ENCODE peak calls at places on chromosomes 11 and 22, in eight cellular contexts. M, Z, B, O, K, X, A and G are unnamed samples.

GRCh38 chr11:2586091-2586792 is 113.6 kb downstream of the KCNQ1OT1 start:
- DNase-seq in M (peak; percentile 30), Z (peak; percentile 67), B (no peak), O (no peak), K (peak; percentile 13), X (no peak), A (no peak), G (no peak)

GRCh38 chr22:49760280-49760629 is 67.4 kb downstream of the BRD1 start:
- DNase-seq in M (no peak), Z (no peak), B (no peak), O (peak; percentile 16), K (no peak), X (no peak), A (no peak), G (no peak)

GRCh38 chr11:14320020-14320419 is 39.0 kb downstream of the RRAS2 start:
- DNase-seq in M (no peak), Z (no peak), B (no peak), O (no peak), K (no peak), X (no peak), A (no peak), G (peak; percentile 7)

GRCh38 chr11:74671520-74672196 is 59.6 kb downstream of the CHRDL2 start:
- DNase-seq in M (no peak), Z (no peak), B (no peak), O (peak; percentile 12), K (no peak), X (no peak), A (no peak), G (no peak)

GRCh38 chr22:34950480-34950879 is 115.5 kb upstream of the ISX start:
- DNase-seq in M (no peak), Z (no peak), B (no peak), O (no peak), K (no peak), X (no peak), A (no peak), G (no peak)

GRCh38 chr22:46116491-46116958 is 33.8 kb upstream of the PPARA start:
- DNase-seq in M (peak; percentile 94), Z (no peak), B (peak; percentile 24), O (peak; percentile 95), K (peak; percentile 96), X (peak; percentile 81), A (peak; percentile 79), G (peak; percentile 83)

GRCh38 chr22:41286639-41287091 is 678 bp upstream of the RANGAP1 start:
- DNase-seq in M (no peak), Z (no peak), B (no peak), O (no peak), K (no peak), X (peak; percentile 15), A (no peak), G (peak; percentile 43)

GRCh38 chr11:46250071-46251052 is 27.1 kb upstream of the CREB3L1 start:
- DNase-seq in M (no peak), Z (no peak), B (no peak), O (no peak), K (no peak), X (no peak), A (no peak), G (no peak)

GRCh38 chr11:15333407-15333806 is 218.7 kb downstream of the INSC start:
- DNase-seq in M (no peak), Z (no peak), B (no peak), O (no peak), K (no peak), X (no peak), A (no peak), G (no peak)

GRCh38 chr11:116790167-116791001 is 1.3 kb downstream of the APOA5 start:
- DNase-seq in M (no peak), Z (no peak), B (no peak), O (no peak), K (no peak), X (no peak), A (no peak), G (no peak)

GRCh38 chr11:86592047-86592564 is 80.3 kb downstream of the ME3 start:
- DNase-seq in M (no peak), Z (no peak), B (peak; percentile 31), O (no peak), K (no peak), X (no peak), A (no peak), G (no peak)

GRCh38 chr11:20112291-20113146 is 47.8 kb downstream of the DBX1 start:
- DNase-seq in M (no peak), Z (peak; percentile 97), B (no peak), O (peak; percentile 77), K (peak; percentile 79), X (no peak), A (peak; percentile 79), G (no peak)

GRCh38 chr22:45994516-45995404 is 17.8 kb upstream of the WNT7B start:
- DNase-seq in M (peak; percentile 87), Z (no peak), B (peak; percentile 7), O (peak; percentile 88), K (peak; percentile 88), X (peak; percentile 72), A (no peak), G (peak; percentile 83)

GRCh38 chr11:32087602-32088001 is 3.3 kb upstream of the RCN1 start:
- DNase-seq in M (no peak), Z (no peak), B (no peak), O (no peak), K (no peak), X (no peak), A (peak; percentile 22), G (no peak)

GRCh38 chr11:117876341-117877119 is at the start of gene FXYD6:
- DNase-seq in M (no peak), Z (peak; percentile 82), B (peak; percentile 49), O (peak; percentile 52), K (no peak), X (no peak), A (no peak), G (no peak)

GRCh38 chr11:117884994-117885393 is 8.5 kb upstream of the FXYD6 start:
- DNase-seq in M (no peak), Z (peak; percentile 89), B (no peak), O (no peak), K (no peak), X (no peak), A (no peak), G (no peak)

GRCh38 chr11:125070699-125071254 is 7.7 kb downstream of the SLC37A2 start:
- DNase-seq in M (peak; percentile 87), Z (peak; percentile 90), B (no peak), O (peak; percentile 64), K (peak; percentile 61), X (no peak), A (peak; percentile 62), G (no peak)

GRCh38 chr11:109422755-109423113 is 744 bp downstream of the C11orf87 start:
- DNase-seq in M (no peak), Z (no peak), B (no peak), O (no peak), K (no peak), X (no peak), A (no peak), G (no peak)

GRCh38 chr22:20015971-20016733 is 471 bp downstream of the ARVCF start:
- DNase-seq in M (peak; percentile 71), Z (no peak), B (no peak), O (peak; percentile 34), K (peak; percentile 47), X (no peak), A (no peak), G (peak; percentile 19)

GRCh38 chr22:25478111-25478510 is 86.4 kb upstream of the GRK3 start:
- DNase-seq in M (no peak), Z (no peak), B (no peak), O (no peak), K (no peak), X (no peak), A (no peak), G (no peak)

GRCh38 chr11:2927851-2928604 is 1.2 kb downstream of the PHLDA2 start:
- DNase-seq in M (peak; percentile 43), Z (no peak), B (no peak), O (peak; percentile 70), K (no peak), X (no peak), A (peak; percentile 84), G (no peak)

GRCh38 chr22:29617922-29618629 is 14.6 kb downstream of the NF2 start:
- DNase-seq in M (no peak), Z (no peak), B (no peak), O (no peak), K (no peak), X (no peak), A (no peak), G (no peak)

GRCh38 chr11:76578655-76579046 is 91.9 kb downstream of the LRRC32 start:
- DNase-seq in M (peak; percentile 60), Z (no peak), B (no peak), O (no peak), K (no peak), X (no peak), A (no peak), G (no peak)

GRCh38 chr11:62981743-62982142 is 3.0 kb downstream of the SLC22A6 start:
- DNase-seq in M (no peak), Z (no peak), B (no peak), O (no peak), K (no peak), X (no peak), A (no peak), G (no peak)

GRCh38 chr11:133545199-133545709 is 13.0 kb upstream of the OPCML start:
- DNase-seq in M (no peak), Z (no peak), B (no peak), O (no peak), K (no peak), X (no peak), A (no peak), G (no peak)

GRCh38 chr11:8913961-8914660 is 3.1 kb downstream of the AKIP1 start:
- DNase-seq in M (no peak), Z (peak; percentile 65), B (no peak), O (no peak), K (no peak), X (peak; percentile 14), A (no peak), G (peak; percentile 43)